ENCODE peak calls at places on chromosomes 2 and 18, in eight cellular contexts. M is transverse colon, P is AG04450, H is SJSA1, E is GM12878, O is astrocyte, A is K562, B is testis. F is an unnamed sample.

GRCh38 chr18:35024965-35025364 is 16.2 kb upstream of the MAPRE2 start:
- DNase-seq in M (peak; percentile 66), P (peak; percentile 74), H (no peak), E (no peak), O (peak; percentile 88), A (no peak), B (peak; percentile 74), F (no peak)

GRCh38 chr2:149661844-149662243 is 74.3 kb upstream of the MMADHC start:
- DNase-seq in M (peak; percentile 25), P (peak; percentile 37), H (no peak), E (no peak), O (peak; percentile 79), A (no peak), B (no peak), F (no peak)

GRCh38 chr2:222707689-222708273 is 36.3 kb downstream of the MOGAT1 start:
- DNase-seq in M (no peak), P (no peak), H (no peak), E (no peak), O (peak; percentile 90), A (no peak), B (no peak), F (no peak)

GRCh38 chr2:9738718-9739496 is 104.4 kb upstream of the TAF1B start:
- DNase-seq in M (peak; percentile 68), P (no peak), H (no peak), E (no peak), O (no peak), A (no peak), B (peak; percentile 46), F (no peak)

GRCh38 chr2:127660291-127660578 is 14.3 kb downstream of the GPR17 start:
- DNase-seq in M (peak; percentile 3), P (no peak), H (no peak), E (no peak), O (no peak), A (no peak), B (no peak), F (no peak)

GRCh38 chr18:6605115-6605869 is 124.2 kb upstream of the ARHGAP28 start:
- DNase-seq in M (no peak), P (no peak), H (no peak), E (no peak), O (no peak), A (no peak), B (no peak), F (no peak)

GRCh38 chr18:21557607-21558253 is 42.8 kb downstream of the ESCO1 start:
- DNase-seq in M (no peak), P (no peak), H (no peak), E (no peak), O (no peak), A (no peak), B (no peak), F (peak; percentile 45)

GRCh38 chr2:12031871-12032270 is 285.4 kb downstream of the LPIN1 start:
- DNase-seq in M (no peak), P (no peak), H (no peak), E (no peak), O (no peak), A (no peak), B (no peak), F (no peak)

GRCh38 chr2:17578466-17578928 is 38.0 kb downstream of the VSNL1 start:
- DNase-seq in M (no peak), P (no peak), H (no peak), E (peak; percentile 26), O (no peak), A (no peak), B (peak; percentile 20), F (no peak)

GRCh38 chr2:234480337-234480736 is 16.5 kb downstream of the ARL4C start:
- DNase-seq in M (no peak), P (no peak), H (no peak), E (no peak), O (no peak), A (no peak), B (no peak), F (no peak)

GRCh38 chr2:235027558-235028214 is 75.9 kb downstream of the SH3BP4 start:
- DNase-seq in M (no peak), P (no peak), H (peak; percentile 88), E (no peak), O (peak; percentile 80), A (no peak), B (peak; percentile 53), F (no peak)

GRCh38 chr2:173264603-173265366 is 89.9 kb upstream of the CDCA7 start:
- DNase-seq in M (peak; percentile 20), P (no peak), H (no peak), E (peak; percentile 55), O (no peak), A (peak; percentile 21), B (no peak), F (no peak)

GRCh38 chr18:59810183-59810582 is 89.6 kb upstream of the PMAIP1 start:
- DNase-seq in M (no peak), P (no peak), H (no peak), E (no peak), O (no peak), A (no peak), B (no peak), F (no peak)

GRCh38 chr2:104599802-104600510 is 254.0 kb upstream of the POU3F3 start:
- DNase-seq in M (no peak), P (no peak), H (no peak), E (no peak), O (peak; percentile 92), A (no peak), B (no peak), F (no peak)

GRCh38 chr2:70463997-70464396 is 89.6 kb downstream of the TGFA start:
- DNase-seq in M (no peak), P (no peak), H (peak; percentile 26), E (no peak), O (no peak), A (no peak), B (no peak), F (no peak)

GRCh38 chr18:58140366-58141325 is 96.6 kb downstream of the NEDD4L start:
- DNase-seq in M (no peak), P (no peak), H (no peak), E (no peak), O (no peak), A (no peak), B (peak; percentile 56), F (no peak)

GRCh38 chr2:60552851-60553495 is 481 bp downstream of the BCL11A start:
- DNase-seq in M (no peak), P (no peak), H (no peak), E (no peak), O (no peak), A (no peak), B (no peak), F (no peak)

GRCh38 chr2:111705711-111706323 is 178.2 kb downstream of the ANAPC1 start:
- DNase-seq in M (peak; percentile 54), P (peak; percentile 88), H (peak; percentile 64), E (peak; percentile 78), O (peak; percentile 98), A (no peak), B (no peak), F (no peak)

GRCh38 chr18:77106331-77106730 is 26.3 kb downstream of the MBP start:
- DNase-seq in M (no peak), P (no peak), H (no peak), E (no peak), O (no peak), A (peak; percentile 13), B (no peak), F (no peak)

GRCh38 chr2:75561566-75562512 is 1.1 kb upstream of the EVA1A start:
- DNase-seq in M (no peak), P (no peak), H (no peak), E (no peak), O (peak; percentile 55), A (no peak), B (peak; percentile 21), F (no peak)

GRCh38 chr2:45814528-45814927 is 163.1 kb downstream of the PRKCE start:
- DNase-seq in M (no peak), P (no peak), H (no peak), E (no peak), O (no peak), A (no peak), B (no peak), F (no peak)

GRCh38 chr2:193966590-193966989 is 1690.4 kb upstream of the SLC39A10 start:
- DNase-seq in M (no peak), P (peak; percentile 3), H (no peak), E (no peak), O (peak; percentile 78), A (no peak), B (no peak), F (no peak)

GRCh38 chr2:107588960-107589542 is 237.6 kb upstream of the RGPD4 start:
- DNase-seq in M (no peak), P (no peak), H (no peak), E (no peak), O (peak; percentile 26), A (no peak), B (no peak), F (no peak)

GRCh38 chr2:236949089-236949935 is 136.4 kb upstream of the COPS8 start:
- DNase-seq in M (no peak), P (no peak), H (peak; percentile 37), E (no peak), O (no peak), A (no peak), B (no peak), F (no peak)

GRCh38 chr2:58762176-58762781 is 521.2 kb upstream of the FANCL start:
- DNase-seq in M (peak; percentile 35), P (peak; percentile 4), H (peak; percentile 57), E (no peak), O (peak; percentile 49), A (peak; percentile 41), B (peak; percentile 54), F (peak; percentile 15)

GRCh38 chr18:11654736-11655604 is 34.1 kb upstream of the GNAL start:
- DNase-seq in M (peak; percentile 41), P (no peak), H (no peak), E (no peak), O (no peak), A (peak; percentile 69), B (peak; percentile 72), F (peak; percentile 88)

GRCh38 chr2:149924028-149924427 is 336.5 kb upstream of the MMADHC start:
- DNase-seq in M (no peak), P (no peak), H (no peak), E (no peak), O (peak; percentile 58), A (no peak), B (no peak), F (no peak)

GRCh38 chr2:106189764-106190468 is 4.2 kb downstream of the UXS1 start:
- DNase-seq in M (no peak), P (peak; percentile 37), H (no peak), E (no peak), O (peak; percentile 21), A (no peak), B (no peak), F (no peak)
- H3K4me3 ChIP-seq in M (no peak overlapping the region), P (no peak overlapping the region), H (no peak overlapping the region), E (no peak overlapping the region), O (no peak overlapping the region), A (no peak overlapping the region), B (no peak overlapping the region), F (no peak overlapping the region)

GRCh38 chr18:61581578-61582204 is 248.5 kb downstream of the CDH20 start:
- DNase-seq in M (peak; percentile 79), P (no peak), H (peak; percentile 74), E (no peak), O (peak; percentile 23), A (peak; percentile 73), B (peak; percentile 87), F (peak; percentile 60)
- H3K27ac ChIP-seq in M (peak overlapping the region; percentile 62), P (peak overlapping the region; percentile 24), H (no peak overlapping the region), E (no peak overlapping the region), O (no peak overlapping the region), A (no peak overlapping the region), B (peak overlapping the region; percentile 86), F (no peak overlapping the region)

GRCh38 chr2:128696421-128696820 is 377.8 kb upstream of the HS6ST1 start:
- DNase-seq in M (no peak), P (no peak), H (no peak), E (no peak), O (no peak), A (no peak), B (no peak), F (no peak)
- H3K4me3 ChIP-seq in M (no peak overlapping the region), P (no peak overlapping the region), H (no peak overlapping the region), E (no peak overlapping the region), O (no peak overlapping the region), A (no peak overlapping the region), B (no peak overlapping the region), F (no peak overlapping the region)

GRCh38 chr2:120934891-120935338 is 199.2 kb downstream of the GLI2 start:
- DNase-seq in M (peak; percentile 57), P (peak; percentile 55), H (peak; percentile 92), E (no peak), O (peak; percentile 93), A (peak; percentile 29), B (peak; percentile 61), F (no peak)
- H3K27ac ChIP-seq in M (peak overlapping the region; percentile 61), P (peak overlapping the region; percentile 91), H (peak overlapping the region; percentile 59), E (no peak overlapping the region), O (peak overlapping the region; percentile 95), A (no peak overlapping the region), B (peak overlapping the region; percentile 39), F (no peak overlapping the region)